ENCODE peak calls at places on chromosome 22, in six cellular contexts. D is NCI-H1092, C is CD14-positive monocyte, X is AG09319, A is amygdala, O is left ventricle myocardium superior. K is an unnamed sample.

GRCh38 chr22:39294571-39295468 is 24.6 kb downstream of the RPL3 start:
- DNase-seq in D (no peak), C (no peak), X (no peak), A (no peak), O (no peak), K (no peak)

GRCh38 chr22:24564376-24565058 is 8.7 kb downstream of the SNRPD3 start:
- DNase-seq in D (no peak), C (no peak), X (no peak), A (no peak), O (no peak), K (no peak)

GRCh38 chr22:48693377-48694135 is 1134.1 kb downstream of the BRD1 start:
- DNase-seq in D (no peak), C (no peak), X (no peak), A (no peak), O (no peak), K (no peak)

GRCh38 chr22:37240941-37241320 is 3.1 kb downstream of the RAC2 start:
- DNase-seq in D (no peak), C (peak; percentile 34), X (no peak), A (no peak), O (no peak), K (no peak)

GRCh38 chr22:36493690-36494110 is 12.3 kb upstream of the TXN2 start:
- DNase-seq in D (no peak), C (peak; percentile 70), X (no peak), A (peak; percentile 25), O (peak; percentile 54), K (no peak)

GRCh38 chr22:41382610-41383009 is 868 bp downstream of the TEF start:
- DNase-seq in D (no peak), C (no peak), X (no peak), A (no peak), O (no peak), K (no peak)

GRCh38 chr22:38080468-38080846 is 3.5 kb downstream of the SLC16A8 start:
- DNase-seq in D (no peak), C (peak; percentile 32), X (no peak), A (no peak), O (no peak), K (no peak)

GRCh38 chr22:46373166-46373565 is 37.7 kb downstream of the TRMU start:
- DNase-seq in D (no peak), C (no peak), X (no peak), A (no peak), O (no peak), K (no peak)

GRCh38 chr22:50236731-50237409 is 8.0 kb downstream of the TUBGCP6 start:
- DNase-seq in D (no peak), C (no peak), X (no peak), A (no peak), O (no peak), K (peak; percentile 40)

GRCh38 chr22:47030143-47030641 is 267.7 kb downstream of the TBC1D22A start:
- DNase-seq in D (no peak), C (no peak), X (no peak), A (no peak), O (peak; percentile 3), K (no peak)

GRCh38 chr22:28909375-28909774 is 26.0 kb downstream of the ZNRF3 start:
- DNase-seq in D (no peak), C (no peak), X (no peak), A (no peak), O (no peak), K (no peak)

GRCh38 chr22:19292262-19293230 is 1.0 kb upstream of the CLTCL1 start:
- DNase-seq in D (no peak), C (no peak), X (no peak), A (no peak), O (peak; percentile 45), K (no peak)

GRCh38 chr22:50723991-50724390 is 14.0 kb upstream of the ACR start:
- DNase-seq in D (no peak), C (no peak), X (no peak), A (no peak), O (no peak), K (no peak)

GRCh38 chr22:20174785-20175596 is 24.1 kb upstream of the CCDC188 start:
- DNase-seq in D (no peak), C (no peak), X (no peak), A (no peak), O (no peak), K (peak; percentile 44)

GRCh38 chr22:41589260-41589600 is 410 bp downstream of the PMM1 start:
- DNase-seq in D (peak; percentile 11), C (no peak), X (no peak), A (peak; percentile 65), O (no peak), K (no peak)

GRCh38 chr22:36155702-36156101 is 4.9 kb downstream of the APOL3 start:
- DNase-seq in D (no peak), C (no peak), X (no peak), A (no peak), O (peak; percentile 74), K (no peak)

GRCh38 chr22:39598017-39598965 is 27.7 kb downstream of the CACNA1I start:
- DNase-seq in D (no peak), C (no peak), X (no peak), A (no peak), O (no peak), K (peak; percentile 31)

GRCh38 chr22:22348127-22348814 is 103.7 kb downstream of the VPREB1 start:
- DNase-seq in D (no peak), C (no peak), X (no peak), A (peak; percentile 40), O (no peak), K (peak; percentile 52)

GRCh38 chr22:20060700-20061480 is 19.2 kb upstream of the DGCR8 start:
- DNase-seq in D (no peak), C (no peak), X (no peak), A (no peak), O (no peak), K (no peak)